ENCODE peak calls at places on chromosome 2, in eight cellular contexts. X is M059J, Y is RWPE1, J is Right ventricle myocardium inferior, U is mesothelial cell of epicardium, D is cardiac muscle cell, S is A549, R is NCI-H1092 treated with DMSO at 0.1 percent for 48 hours. I is an unnamed sample.

GRCh38 chr2:54204476-54204875 is 51.6 kb downstream of the TSPYL6 start:
- DNase-seq in D (no peak), J (no peak), S (no peak), X (no peak), U (no peak), Y (no peak), R (no peak), I (no peak)

GRCh38 chr2:105321875-105322646 is 7.5 kb downstream of the TGFBRAP1 start:
- DNase-seq in S (no peak), U (no peak), J (no peak), D (no peak), Y (no peak), X (peak), R (no peak), I (no peak)

GRCh38 chr2:223100061-223100511 is 48.1 kb downstream of the KCNE4 start:
- DNase-seq in X (peak), Y (no peak), R (no peak), D (no peak), S (no peak), U (peak), J (peak), I (no peak)

GRCh38 chr2:31522742-31523141 is 58.0 kb downstream of the SRD5A2 start:
- DNase-seq in Y (no peak), S (no peak), J (no peak), D (no peak), R (peak), U (no peak), X (no peak), I (no peak)

GRCh38 chr2:149719695-149720094 is 132.1 kb upstream of the MMADHC start:
- DNase-seq in U (no peak), D (no peak), R (no peak), X (no peak), Y (no peak), S (no peak), J (no peak), I (no peak)

GRCh38 chr2:101983928-101984327 is 7.8 kb upstream of the IL1R2 start:
- DNase-seq in J (no peak), U (no peak), D (no peak), X (no peak), R (no peak), S (no peak), Y (no peak), I (no peak)

GRCh38 chr2:162211747-162212146 is 31.5 kb downstream of the FAP start:
- DNase-seq in Y (no peak), S (no peak), D (no peak), U (no peak), X (no peak), R (no peak), J (no peak), I (no peak)

GRCh38 chr2:161952722-161953322 is 121.2 kb downstream of the DPP4 start:
- DNase-seq in Y (no peak), D (no peak), R (no peak), J (no peak), U (no peak), S (no peak), X (no peak), I (peak)

GRCh38 chr2:9141379-9141667 is 65.3 kb upstream of the ASAP2 start:
- DNase-seq in X (no peak), R (no peak), Y (no peak), J (no peak), S (no peak), D (no peak), U (no peak), I (no peak)

GRCh38 chr2:167748536-167748935 is 498.9 kb downstream of the STK39 start:
- DNase-seq in U (no peak), R (no peak), Y (no peak), X (no peak), S (no peak), J (no peak), D (no peak), I (no peak)

GRCh38 chr2:112579280-112579679 is 5.1 kb upstream of the CHCHD5 start:
- DNase-seq in J (no peak), U (no peak), Y (peak), R (no peak), X (peak), D (no peak), S (peak), I (no peak)

GRCh38 chr2:69466728-69467127 is 29.5 kb upstream of the NFU1 start:
- DNase-seq in Y (no peak), D (no peak), R (no peak), S (no peak), X (no peak), U (no peak), J (no peak), I (no peak)

GRCh38 chr2:67318966-67319590 is 78.1 kb upstream of the ETAA1 start:
- DNase-seq in Y (no peak), D (no peak), U (no peak), R (no peak), J (no peak), S (no peak), X (peak), I (no peak)

GRCh38 chr2:129193961-129194360 is 785.5 kb upstream of the RAB6C start:
- DNase-seq in X (no peak), S (peak), Y (no peak), D (no peak), R (no peak), U (no peak), J (peak), I (no peak)

GRCh38 chr2:62485780-62486765 is 19.9 kb downstream of the TMEM17 start:
- DNase-seq in J (no peak), X (peak), Y (peak), U (no peak), R (no peak), S (no peak), D (no peak), I (no peak)

GRCh38 chr2:105104208-105104731 is 66.4 kb downstream of the MRPS9 start:
- DNase-seq in Y (peak), D (no peak), S (no peak), X (peak), R (no peak), U (no peak), J (no peak), I (no peak)

GRCh38 chr2:208854717-208855116 is 448.1 kb downstream of the PTH2R start:
- DNase-seq in D (no peak), R (no peak), J (no peak), U (no peak), X (no peak), S (no peak), Y (no peak), I (no peak)

GRCh38 chr2:97718051-97718882 is 4.9 kb downstream of the ZAP70 start:
- DNase-seq in R (no peak), Y (no peak), J (peak), X (no peak), U (no peak), D (no peak), S (no peak), I (peak)

GRCh38 chr2:160756481-160756880 is 262.9 kb upstream of the RBMS1 start:
- DNase-seq in J (no peak), R (no peak), D (no peak), Y (no peak), X (no peak), U (no peak), S (no peak), I (no peak)

GRCh38 chr2:75556679-75557366 is 3.9 kb downstream of the EVA1A start:
- DNase-seq in S (no peak), U (no peak), Y (no peak), D (no peak), J (no peak), R (no peak), X (no peak), I (no peak)

GRCh38 chr2:51553456-51553855 is 521.5 kb upstream of the NRXN1 start:
- DNase-seq in Y (no peak), X (no peak), J (no peak), U (no peak), S (no peak), R (no peak), D (no peak), I (no peak)